ENCODE peak calls at places on chromosomes 7 and 10, in four cellular contexts. Z is neural progenitor cell, X is H9, C is hepatocyte. N is an unnamed sample.

GRCh38 chr7:103866919-103867318 is 122.5 kb downstream of the RELN start:
- DNase-seq in C (no peak), Z (no peak), X (no peak), N (no peak)

GRCh38 chr7:76292206-76292573 is 10.3 kb upstream of the HSPB1 start:
- DNase-seq in X (no peak), Z (no peak), C (no peak), N (no peak)

GRCh38 chr10:87550741-87551140 is 46.0 kb downstream of the MINPP1 start:
- DNase-seq in C (no peak), X (no peak), Z (peak), N (no peak)

GRCh38 chr10:46523881-46524470 is 32.5 kb downstream of the GPRIN2 start:
- DNase-seq in X (no peak), Z (no peak), C (peak), N (no peak)

GRCh38 chr10:48533951-48534720 is 70.7 kb downstream of the ARHGAP22 start:
- DNase-seq in C (no peak), X (peak), Z (no peak), N (no peak)

GRCh38 chr7:135856356-135857144 is 107.9 kb upstream of the FAM180A start:
- DNase-seq in Z (no peak), X (no peak), C (no peak), N (no peak)

GRCh38 chr7:102261451-102261850 is 25.2 kb upstream of the SH2B2 start:
- DNase-seq in Z (no peak), C (no peak), X (no peak), N (no peak)

GRCh38 chr7:51472017-51472296 is 155.3 kb upstream of the COBL start:
- DNase-seq in C (no peak), X (peak), Z (peak), N (no peak)

GRCh38 chr10:124387078-124387874 is 31.4 kb downstream of the OAT start:
- DNase-seq in C (no peak), X (peak), Z (no peak), N (no peak)

GRCh38 chr7:98831641-98832221 is 38.1 kb downstream of the TMEM130 start:
- DNase-seq in C (no peak), Z (peak), X (peak), N (peak)

GRCh38 chr7:12137283-12137682 is 73.8 kb upstream of the TMEM106B start:
- DNase-seq in C (no peak), X (no peak), Z (no peak), N (no peak)

GRCh38 chr10:103759100-103759781 is 96.1 kb downstream of the SH3PXD2A start:
- DNase-seq in Z (no peak), X (no peak), C (peak), N (no peak)

GRCh38 chr7:54888736-54889082 is 129.7 kb upstream of the SEC61G start:
- DNase-seq in C (no peak), X (no peak), Z (no peak), N (no peak)

GRCh38 chr10:132163278-132163765 is 23.4 kb upstream of the DPYSL4 start:
- DNase-seq in C (no peak), X (peak), Z (peak), N (peak)

GRCh38 chr10:132702601-132703304 is 83.2 kb downstream of the NKX6-2 start:
- DNase-seq in Z (no peak), X (peak), C (no peak), N (no peak)

GRCh38 chr10:91374054-91374453 is 36.1 kb upstream of the HECTD2 start:
- DNase-seq in X (no peak), Z (no peak), C (no peak), N (no peak)

GRCh38 chr7:109497053-109497452 is 927.4 kb downstream of the DNAJB9 start:
- DNase-seq in C (no peak), Z (no peak), X (no peak), N (no peak)

GRCh38 chr7:27099224-27099838 is 3.2 kb downstream of the HOXA2 start:
- DNase-seq in Z (no peak), C (no peak), X (no peak), N (no peak)

GRCh38 chr7:83936056-83936703 is 258.4 kb downstream of the SEMA3A start:
- DNase-seq in C (peak), Z (peak), X (peak), N (peak)

GRCh38 chr7:128876586-128876977 is 13.9 kb downstream of the ATP6V1F start:
- DNase-seq in C (no peak), X (no peak), Z (no peak), N (no peak)

GRCh38 chr7:17010637-17011300 is 129.0 kb upstream of the AGR3 start:
- DNase-seq in C (no peak), X (no peak), Z (no peak), N (no peak)

GRCh38 chr7:105721571-105722104 is 140.3 kb upstream of the EFCAB10 start:
- DNase-seq in X (peak), Z (peak), C (no peak), N (no peak)

GRCh38 chr7:13850185-13850752 is 139.2 kb downstream of the ETV1 start:
- DNase-seq in Z (no peak), C (peak), X (no peak), N (peak)

DNA sequence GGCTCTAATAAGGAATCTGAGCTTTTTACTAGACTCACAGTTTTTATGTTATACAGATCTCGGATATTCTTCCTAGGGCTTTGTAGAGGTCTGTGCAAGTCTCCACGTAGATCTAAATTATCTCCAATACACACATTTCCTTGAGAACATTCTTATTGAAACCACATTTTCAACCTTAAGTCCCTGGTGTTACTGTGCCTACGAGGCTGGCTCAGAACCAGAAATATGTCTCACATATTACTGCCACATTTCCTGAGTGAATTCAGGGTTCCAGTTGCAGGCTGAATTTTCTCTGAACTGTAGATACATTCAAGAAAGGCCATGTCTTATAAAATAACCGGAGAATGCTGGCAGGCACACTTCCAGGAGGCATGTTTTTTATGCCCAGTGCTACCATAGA is 46.5 kb downstream of the INHBA start:
- DNase-seq in X (no peak), C (no peak), Z (no peak), N (no peak)
- H3K4me2 ChIP-seq in X (no peak), C (no peak), Z (no peak), N (no peak)

GRCh38 chr7:1385086-1385808 is 74.0 kb downstream of the MICALL2 start:
- DNase-seq in X (no peak), C (no peak), Z (no peak), N (no peak)
- H3K4me2 ChIP-seq in X (no peak), C (no peak), Z (no peak), N (no peak)

GRCh38 chr7:32762894-32763293 is 128.7 kb downstream of the KBTBD2 start:
- DNase-seq in Z (peak), C (no peak), X (peak), N (no peak)

GRCh38 chr7:32761451-32762320 is 129.9 kb downstream of the KBTBD2 start:
- DNase-seq in X (peak), C (no peak), Z (peak), N (no peak)

GRCh38 chr7:32762321-32762669 is 129.3 kb downstream of the KBTBD2 start:
- DNase-seq in C (no peak), Z (no peak), X (no peak), N (no peak)

DNA sequence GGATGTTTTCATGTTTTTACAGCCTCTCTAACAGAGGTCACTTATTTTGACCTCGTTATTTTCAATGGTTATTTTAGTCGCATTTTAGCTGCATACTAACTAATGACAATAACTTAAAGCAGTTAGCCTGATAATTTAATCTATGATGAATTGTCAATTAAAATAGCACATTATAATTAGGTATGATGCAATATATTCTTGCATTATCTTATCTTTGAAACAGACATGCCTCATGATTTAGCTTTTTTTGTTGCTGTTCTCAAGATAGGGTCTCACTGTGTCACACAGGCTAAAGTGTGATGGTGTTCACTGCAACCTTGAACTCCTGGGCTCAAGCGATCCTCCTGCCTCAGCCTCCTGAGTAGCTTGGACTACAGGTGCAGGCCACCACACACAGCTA is 126.4 kb downstream of the KBTBD2 start:
- DNase-seq in C (no peak), X (no peak), Z (no peak), N (no peak)
- H3K4me2 ChIP-seq in C (no peak), X (no peak), Z (no peak), N (no peak)

DNA sequence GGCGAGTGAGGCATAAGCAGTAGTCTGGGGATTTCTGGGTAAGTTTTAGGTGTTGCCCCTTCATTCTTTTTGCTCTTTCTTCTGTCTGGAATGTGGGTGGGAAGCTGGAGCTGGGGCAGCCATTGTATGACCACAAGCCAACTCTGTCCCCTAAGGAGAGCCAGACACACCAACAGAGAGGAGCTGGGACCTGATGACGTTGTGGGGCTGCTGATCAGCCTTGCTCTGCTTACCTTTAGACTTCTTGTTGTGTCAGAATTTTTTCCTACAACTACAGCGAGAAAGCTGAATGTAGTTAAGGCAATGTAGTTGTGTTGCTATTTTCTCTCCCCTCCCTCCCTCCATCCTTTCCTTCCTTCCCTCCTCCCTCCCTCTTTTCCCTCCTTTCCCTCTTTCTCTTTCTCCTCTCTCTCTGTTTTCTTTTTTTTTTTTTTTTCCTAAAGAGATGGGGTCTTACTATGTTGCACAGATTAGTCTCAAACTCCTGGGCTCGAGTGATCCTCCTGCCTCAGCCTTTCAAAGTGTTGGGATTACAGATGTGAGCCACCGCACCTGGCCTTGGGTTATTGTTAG is 6.4 kb upstream of the TSPAN14 start:
- DNase-seq in Z (no peak), C (no peak), X (no peak), N (no peak)
- H3K4me2 ChIP-seq in Z (no peak), C (no peak), X (no peak), N (no peak)

DNA sequence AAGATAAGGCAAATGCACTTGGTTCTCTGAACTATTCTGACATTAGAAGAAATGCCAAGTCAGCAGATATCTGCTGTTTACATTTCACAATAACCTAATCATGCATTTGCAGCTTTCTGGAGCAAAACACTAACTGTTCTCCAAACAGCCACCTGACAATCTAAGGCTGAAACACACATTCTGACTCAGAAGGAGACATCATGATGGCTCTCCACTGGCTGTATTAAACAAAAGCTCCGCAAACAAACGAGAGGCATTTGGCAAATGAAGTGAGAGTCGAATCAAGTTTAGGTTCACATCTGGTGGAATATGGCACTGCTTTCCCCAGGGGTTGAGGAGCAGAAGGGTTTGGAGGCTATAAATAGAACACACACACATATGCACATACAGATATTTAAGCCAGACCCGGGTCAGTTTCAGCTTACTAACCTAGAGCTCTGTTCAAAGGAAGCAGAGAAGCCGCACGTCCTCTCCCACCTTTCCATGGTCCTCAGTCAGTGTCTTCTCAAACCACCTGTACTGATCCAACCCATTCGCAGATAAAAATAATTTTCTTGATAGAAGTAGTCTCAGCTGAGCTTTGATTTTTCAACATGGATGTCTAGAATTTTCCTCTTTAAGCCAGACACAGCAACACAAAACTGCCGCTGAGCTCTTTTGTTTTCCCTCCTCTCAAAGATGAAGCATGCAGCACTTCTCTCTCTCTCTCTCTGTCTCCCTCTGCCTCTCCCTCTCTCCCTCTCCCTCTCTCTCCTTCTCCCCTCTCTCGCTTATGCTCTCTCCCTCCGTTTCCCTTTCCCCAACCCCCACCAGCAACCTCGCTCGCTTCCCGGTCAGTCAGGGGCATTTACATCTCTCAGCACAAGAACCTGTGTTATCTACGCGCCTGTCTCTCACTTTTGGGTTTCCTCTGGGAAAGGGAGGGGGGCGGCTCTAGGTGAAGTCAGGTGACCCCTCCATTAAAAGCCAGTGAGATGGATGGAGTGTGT is 682.8 kb downstream of the MAGI2 start:
- DNase-seq in C (peak), X (peak), Z (peak), N (no peak)
- H3K4me2 ChIP-seq in C (peak), X (peak), Z (peak), N (no peak)

DNA sequence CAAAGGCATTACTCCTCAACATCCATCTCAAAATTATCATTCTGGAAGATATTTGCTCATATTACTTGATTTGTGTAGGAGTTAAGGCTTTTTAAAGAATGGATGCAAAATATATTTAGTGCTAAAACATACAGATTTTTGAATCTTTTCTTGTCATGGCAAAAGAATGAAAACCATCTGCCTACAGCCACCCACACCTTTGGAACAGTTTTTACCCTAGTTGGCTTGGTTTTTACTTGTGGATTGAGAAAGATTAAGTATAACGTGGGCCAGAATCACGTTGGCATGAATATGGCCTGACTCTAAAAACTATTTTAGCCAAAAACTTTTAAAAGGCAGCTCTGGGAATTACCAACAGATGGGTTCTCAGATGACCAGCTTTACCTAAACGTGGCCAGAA is 128.2 kb downstream of the SPAG6 start:
- DNase-seq in Z (no peak), X (no peak), C (no peak), N (no peak)
- H3K4me2 ChIP-seq in Z (no peak), X (no peak), C (no peak), N (no peak)